ENCODE peak calls at places on chromosomes 12 and 14, in ten cellular contexts. One of them, this sample, is unnamed.
A peak's percentile ranks its signal among the peaks of the same experiment; 100 is the strongest.

GRCh38 chr12:45852508-45852907 is 123.0 kb downstream of the ARID2 start:
- DNase-seq in fibroblast of lung: no peak
- DNase-seq in IMR-90: no peak
- DNase-seq in astrocyte: no peak
- DNase-seq in HepG2: no peak
- DNase-seq in H1: no peak
- DNase-seq in OCI-LY7: no peak
- DNase-seq in hepatocyte: no peak
- DNase-seq in neural progenitor cell: no peak
- DNase-seq in GM23338: no peak
- DNase-seq in this sample: no peak

GRCh38 chr14:61476105-61476736 is 154.8 kb downstream of the PRKCH start:
- DNase-seq in HepG2: no peak
- DNase-seq in hepatocyte: no peak
- DNase-seq in OCI-LY7: peak; percentile 56
- DNase-seq in H1: no peak
- DNase-seq in astrocyte: no peak
- DNase-seq in neural progenitor cell: no peak
- DNase-seq in GM23338: no peak
- DNase-seq in IMR-90: no peak
- DNase-seq in fibroblast of lung: no peak
- DNase-seq in this sample: no peak

GRCh38 chr12:98513379-98514318 is 1.7 kb upstream of the TMPO start:
- DNase-seq in H1: no peak
- DNase-seq in neural progenitor cell: no peak
- DNase-seq in OCI-LY7: peak; percentile 69
- DNase-seq in GM23338: no peak
- DNase-seq in hepatocyte: no peak
- DNase-seq in HepG2: no peak
- DNase-seq in fibroblast of lung: no peak
- DNase-seq in IMR-90: no peak
- DNase-seq in astrocyte: no peak
- DNase-seq in this sample: no peak

GRCh38 chr12:71636704-71637115 is 26.9 kb downstream of the ZFC3H1 start:
- DNase-seq in HepG2: peak; percentile 70
- DNase-seq in fibroblast of lung: peak; percentile 81
- DNase-seq in IMR-90: peak; percentile 72
- DNase-seq in neural progenitor cell: peak; percentile 91
- DNase-seq in astrocyte: peak; percentile 51
- DNase-seq in hepatocyte: peak; percentile 87
- DNase-seq in OCI-LY7: peak; percentile 83
- DNase-seq in GM23338: peak; percentile 93
- DNase-seq in H1: no peak
- DNase-seq in this sample: no peak

GRCh38 chr14:76462330-76462729 is 86.4 kb downstream of the ESRRB start:
- DNase-seq in OCI-LY7: no peak
- DNase-seq in HepG2: no peak
- DNase-seq in GM23338: no peak
- DNase-seq in astrocyte: no peak
- DNase-seq in IMR-90: no peak
- DNase-seq in neural progenitor cell: no peak
- DNase-seq in H1: no peak
- DNase-seq in fibroblast of lung: no peak
- DNase-seq in hepatocyte: no peak
- DNase-seq in this sample: no peak

GRCh38 chr12:13179159-13180074 is 17.1 kb upstream of the EMP1 start:
- DNase-seq in hepatocyte: peak; percentile 81
- DNase-seq in OCI-LY7: no peak
- DNase-seq in neural progenitor cell: peak; percentile 75
- DNase-seq in astrocyte: no peak
- DNase-seq in fibroblast of lung: peak; percentile 66
- DNase-seq in GM23338: peak; percentile 69
- DNase-seq in IMR-90: peak; percentile 37
- DNase-seq in H1: no peak
- DNase-seq in HepG2: no peak
- DNase-seq in this sample: peak; percentile 68

GRCh38 chr12:123024819-123025391 is 44.4 kb downstream of the ARL6IP4 start:
- DNase-seq in astrocyte: peak; percentile 41
- DNase-seq in GM23338: no peak
- DNase-seq in fibroblast of lung: peak; percentile 44
- DNase-seq in OCI-LY7: no peak
- DNase-seq in neural progenitor cell: no peak
- DNase-seq in IMR-90: peak; percentile 55
- DNase-seq in HepG2: no peak
- DNase-seq in H1: no peak
- DNase-seq in hepatocyte: no peak
- DNase-seq in this sample: no peak

GRCh38 chr14:87494010-87494409 is 499.0 kb downstream of the GALC start:
- DNase-seq in GM23338: peak; percentile 14
- DNase-seq in H1: no peak
- DNase-seq in fibroblast of lung: no peak
- DNase-seq in HepG2: no peak
- DNase-seq in hepatocyte: no peak
- DNase-seq in neural progenitor cell: no peak
- DNase-seq in OCI-LY7: peak; percentile 43
- DNase-seq in IMR-90: no peak
- DNase-seq in astrocyte: no peak
- DNase-seq in this sample: no peak

GRCh38 chr12:46964496-46965098 is 114.8 kb upstream of the PCED1B start:
- DNase-seq in IMR-90: peak; percentile 64
- DNase-seq in neural progenitor cell: peak; percentile 91
- DNase-seq in H1: no peak
- DNase-seq in HepG2: no peak
- DNase-seq in astrocyte: peak; percentile 84
- DNase-seq in OCI-LY7: no peak
- DNase-seq in GM23338: peak; percentile 87
- DNase-seq in fibroblast of lung: peak; percentile 22
- DNase-seq in hepatocyte: peak; percentile 21
- DNase-seq in this sample: no peak

GRCh38 chr12:124233041-124233836 is 61.7 kb upstream of the RFLNA start:
- DNase-seq in OCI-LY7: no peak
- DNase-seq in IMR-90: peak; percentile 84
- DNase-seq in fibroblast of lung: peak; percentile 66
- DNase-seq in HepG2: no peak
- DNase-seq in neural progenitor cell: no peak
- DNase-seq in GM23338: no peak
- DNase-seq in H1: no peak
- DNase-seq in astrocyte: peak; percentile 98
- DNase-seq in hepatocyte: peak; percentile 65
- DNase-seq in this sample: no peak
- H2AFZ ChIP-seq in OCI-LY7: no peak overlapping the region
- H2AFZ ChIP-seq in IMR-90: no peak overlapping the region
- H2AFZ ChIP-seq in fibroblast of lung: no peak overlapping the region
- H2AFZ ChIP-seq in HepG2: no peak overlapping the region
- H2AFZ ChIP-seq in neural progenitor cell: no peak overlapping the region
- H2AFZ ChIP-seq in GM23338: no peak overlapping the region
- H2AFZ ChIP-seq in H1: no peak overlapping the region
- H2AFZ ChIP-seq in astrocyte: peak overlapping the region; percentile 38
- H2AFZ ChIP-seq in hepatocyte: no peak overlapping the region
- H2AFZ ChIP-seq in this sample: no peak overlapping the region

GRCh38 chr12:55820679-55821078 is 2.8 kb downstream of the ORMDL2 start:
- DNase-seq in fibroblast of lung: peak; percentile 39
- DNase-seq in OCI-LY7: peak; percentile 20
- DNase-seq in astrocyte: no peak
- DNase-seq in neural progenitor cell: no peak
- DNase-seq in H1: no peak
- DNase-seq in IMR-90: no peak
- DNase-seq in HepG2: peak; percentile 22
- DNase-seq in GM23338: peak; percentile 53
- DNase-seq in hepatocyte: no peak
- DNase-seq in this sample: no peak
- TF ChIP-seq CTCF in fibroblast of lung: peak; percentile 20
- TF ChIP-seq CTCF in OCI-LY7: peak; percentile 73
- TF ChIP-seq CTCF in astrocyte: peak; percentile 20
- TF ChIP-seq CTCF in neural progenitor cell: peak; percentile 39
- TF ChIP-seq CTCF in H1: peak; percentile 37
- TF ChIP-seq CTCF in IMR-90: peak; percentile 43
- TF ChIP-seq CTCF in HepG2: peak; percentile 8
- TF ChIP-seq CTCF in GM23338: peak; percentile 54
- TF ChIP-seq CTCF in hepatocyte: no peak
- TF ChIP-seq CTCF in this sample: peak; percentile 32

DNA sequence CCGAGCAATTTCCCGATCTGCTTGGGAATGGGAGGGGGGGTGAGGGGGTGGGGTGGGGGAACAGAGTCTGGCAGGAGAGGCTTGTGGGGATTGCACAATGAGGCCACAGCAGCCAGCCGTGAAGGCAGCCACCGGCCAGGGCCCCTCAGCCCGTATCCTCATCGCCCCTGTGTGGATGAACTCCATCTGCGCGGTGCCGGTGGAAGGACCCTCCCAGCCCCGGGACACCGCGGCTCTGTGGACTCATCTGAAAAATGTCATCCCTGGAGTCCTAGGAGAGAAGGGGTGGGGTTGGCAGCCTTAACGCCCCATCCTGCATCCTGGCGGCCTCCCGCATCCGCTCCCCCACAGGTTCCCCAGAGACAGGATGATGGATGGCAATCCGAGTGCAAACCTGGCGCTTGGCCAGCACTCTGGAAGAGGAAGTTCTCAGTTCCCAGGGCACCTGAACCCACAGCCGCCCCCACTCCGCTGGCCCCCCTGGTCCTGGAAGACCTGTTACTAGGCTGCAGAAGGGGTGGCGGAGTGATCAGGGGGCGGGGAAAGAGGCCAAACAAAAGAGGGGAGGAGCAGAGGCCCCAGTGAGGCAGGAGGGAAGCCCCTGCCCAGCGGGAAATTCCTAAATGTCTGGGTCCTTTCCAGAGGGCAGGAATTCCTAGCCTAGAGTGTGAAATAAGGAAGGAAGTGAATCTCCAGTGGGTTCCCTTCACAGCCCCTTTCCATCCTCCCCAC is 1.2 kb upstream of the TNFAIP2 start:
- DNase-seq in H1: no peak
- DNase-seq in neural progenitor cell: peak; percentile 69
- DNase-seq in OCI-LY7: no peak
- DNase-seq in hepatocyte: peak; percentile 87
- DNase-seq in GM23338: peak; percentile 74
- DNase-seq in IMR-90: peak; percentile 53
- DNase-seq in astrocyte: peak; percentile 66
- DNase-seq in fibroblast of lung: peak; percentile 80
- DNase-seq in HepG2: peak; percentile 74
- DNase-seq in this sample: peak; percentile 29
- H4K20me1 ChIP-seq in H1: peaks cover 7% of the 10 kb centered on the region
- H4K20me1 ChIP-seq in neural progenitor cell: peaks cover 6% of the 10 kb centered on the region
- H4K20me1 ChIP-seq in OCI-LY7: no peaks in the 10 kb centered on the region
- H4K20me1 ChIP-seq in hepatocyte: no peaks in the 10 kb centered on the region
- H4K20me1 ChIP-seq in GM23338: no peaks in the 10 kb centered on the region
- H4K20me1 ChIP-seq in IMR-90: no peaks in the 10 kb centered on the region
- H4K20me1 ChIP-seq in astrocyte: peaks cover 29% of the 10 kb centered on the region
- H4K20me1 ChIP-seq in fibroblast of lung: no peaks in the 10 kb centered on the region
- H4K20me1 ChIP-seq in HepG2: no peaks in the 10 kb centered on the region
- H4K20me1 ChIP-seq in this sample: peaks cover 12% of the 10 kb centered on the region

DNA sequence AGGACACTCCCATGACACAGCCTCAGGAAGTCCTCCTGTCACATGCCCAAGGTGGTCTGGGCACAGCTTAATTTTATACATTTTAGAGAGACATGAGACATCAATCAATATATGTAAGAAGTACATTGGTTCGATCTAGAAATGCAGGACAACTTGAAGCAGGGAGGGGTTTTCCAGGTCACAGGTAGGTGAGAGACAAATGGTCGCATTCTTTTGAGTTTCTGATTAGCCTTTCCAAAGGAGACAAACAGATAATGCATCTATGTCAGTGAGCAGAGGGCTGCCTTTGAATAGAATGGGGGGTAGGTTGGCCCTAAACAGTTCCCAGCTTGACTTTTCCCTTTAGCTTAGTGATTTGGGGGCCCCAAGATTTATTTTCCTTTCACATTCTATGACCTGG is 2.5 kb downstream of the HSPB8 start:
- DNase-seq in OCI-LY7: no peak
- DNase-seq in GM23338: no peak
- DNase-seq in fibroblast of lung: no peak
- DNase-seq in H1: no peak
- DNase-seq in IMR-90: no peak
- DNase-seq in neural progenitor cell: no peak
- DNase-seq in HepG2: no peak
- DNase-seq in hepatocyte: no peak
- DNase-seq in astrocyte: no peak
- DNase-seq in this sample: no peak
- H2AFZ ChIP-seq in OCI-LY7: no peak overlapping the region
- H2AFZ ChIP-seq in GM23338: no peak overlapping the region
- H2AFZ ChIP-seq in fibroblast of lung: no peak overlapping the region
- H2AFZ ChIP-seq in H1: no peak overlapping the region
- H2AFZ ChIP-seq in IMR-90: no peak overlapping the region
- H2AFZ ChIP-seq in neural progenitor cell: no peak overlapping the region
- H2AFZ ChIP-seq in HepG2: no peak overlapping the region
- H2AFZ ChIP-seq in hepatocyte: no peak overlapping the region
- H2AFZ ChIP-seq in astrocyte: peak overlapping the region; percentile 13
- H2AFZ ChIP-seq in this sample: no peak overlapping the region